ENCODE peak calls at places on chromosomes 4 and X, in seven cellular contexts. Q is GM23338; T is coronary artery; Y is tibial nerve; P is astrocyte of the spinal cord; H is lung; O is CD8-positive, alpha-beta T cell. K is an unnamed sample.

GRCh38 chrX:133294126-133294525 is 76.0 kb upstream of the TFDP3 start:
- DNase-seq in Y (no peak), H (no peak), T (no peak), Q (no peak), P (no peak), O (no peak), K (no peak)

GRCh38 chr4:17469931-17470674 is 41.8 kb downstream of the QDPR start:
- DNase-seq in Q (no peak), T (no peak), H (no peak), Y (no peak), O (no peak), P (no peak), K (no peak)

GRCh38 chr4:136012250-136012649 is 1520.0 kb downstream of the PCDH18 start:
- DNase-seq in H (no peak), Q (peak; percentile 15), P (peak; percentile 6), O (no peak), Y (no peak), T (no peak), K (no peak)

GRCh38 chrX:152821145-152821765 is 9.3 kb downstream of the CETN2 start:
- DNase-seq in Q (peak; percentile 74), P (no peak), T (no peak), O (no peak), H (no peak), Y (no peak), K (no peak)

GRCh38 chrX:70422886-70423336 is at the start of gene GDPD2:
- DNase-seq in O (no peak), H (no peak), Y (no peak), T (no peak), Q (peak; percentile 77), P (peak; percentile 29), K (no peak)

GRCh38 chr4:112189754-112190153 is 41.8 kb upstream of the AP1AR start:
- DNase-seq in P (no peak), Y (no peak), Q (peak; percentile 31), O (no peak), H (no peak), T (no peak), K (no peak)

GRCh38 chr4:148834804-148835598 is 392.8 kb upstream of the NR3C2 start:
- DNase-seq in Y (no peak), P (peak; percentile 36), O (no peak), Q (peak; percentile 18), T (no peak), H (peak; percentile 78), K (no peak)

GRCh38 chr4:85677286-85677685 is 202.3 kb downstream of the ARHGAP24 start:
- DNase-seq in Y (no peak), O (no peak), H (no peak), Q (no peak), P (no peak), T (no peak), K (no peak)

GRCh38 chrX:2692221-2693122 is 1.4 kb downstream of the CD99 start:
- DNase-seq in P (peak; percentile 62), O (no peak), T (no peak), Q (peak; percentile 50), H (no peak), Y (no peak), K (no peak)

GRCh38 chr4:125132281-125132680 is 182.5 kb upstream of the FAT4 start:
- DNase-seq in H (no peak), O (no peak), T (no peak), Y (no peak), P (no peak), Q (no peak), K (no peak)

GRCh38 chr4:75003979-75004378 is 71.1 kb downstream of the PARM1 start:
- DNase-seq in O (no peak), H (no peak), P (no peak), Q (no peak), T (no peak), Y (no peak), K (no peak)

GRCh38 chr4:147052361-147052760 is 106.7 kb upstream of the TTC29 start:
- DNase-seq in Q (no peak), Y (no peak), P (no peak), O (no peak), T (no peak), H (no peak), K (no peak)

GRCh38 chr4:99633772-99634171 is 23.9 kb downstream of the C4orf54 start:
- DNase-seq in Y (no peak), P (no peak), Q (no peak), T (no peak), O (no peak), H (no peak), K (no peak)

GRCh38 chr4:126630171-126630570 is 1002.6 kb upstream of the INTU start:
- DNase-seq in P (no peak), Y (no peak), O (no peak), H (no peak), Q (no peak), T (no peak), K (no peak)

GRCh38 chr4:113435893-113436292 is 325.6 kb downstream of the CAMK2D start:
- DNase-seq in O (no peak), T (no peak), P (peak; percentile 92), Q (peak; percentile 48), H (no peak), Y (peak; percentile 23), K (no peak)

GRCh38 chrX:149371984-149372383 is 133.1 kb downstream of the IDS start:
- DNase-seq in Y (no peak), Q (no peak), T (no peak), O (no peak), H (no peak), P (no peak), K (no peak)

GRCh38 chrX:101595739-101596419 is 21.9 kb downstream of the ARMCX6 start:
- DNase-seq in Q (peak; percentile 74), Y (no peak), P (peak; percentile 74), T (no peak), O (peak; percentile 13), H (peak; percentile 38), K (no peak)

GRCh38 chr4:171813195-171813955 is at the start of gene GALNTL6:
- DNase-seq in O (no peak), H (no peak), P (peak; percentile 10), T (no peak), Y (no peak), Q (peak; percentile 48), K (no peak)

GRCh38 chrX:1679238-1679637 is 64.4 kb downstream of the ASMT start:
- DNase-seq in Q (peak; percentile 31), T (no peak), P (peak; percentile 10), O (no peak), H (no peak), Y (no peak), K (peak; percentile 27)

GRCh38 chr4:101862595-101862994 is 72.1 kb downstream of the BANK1 start:
- DNase-seq in Q (no peak), H (no peak), O (no peak), Y (no peak), P (no peak), T (no peak), K (no peak)

DNA sequence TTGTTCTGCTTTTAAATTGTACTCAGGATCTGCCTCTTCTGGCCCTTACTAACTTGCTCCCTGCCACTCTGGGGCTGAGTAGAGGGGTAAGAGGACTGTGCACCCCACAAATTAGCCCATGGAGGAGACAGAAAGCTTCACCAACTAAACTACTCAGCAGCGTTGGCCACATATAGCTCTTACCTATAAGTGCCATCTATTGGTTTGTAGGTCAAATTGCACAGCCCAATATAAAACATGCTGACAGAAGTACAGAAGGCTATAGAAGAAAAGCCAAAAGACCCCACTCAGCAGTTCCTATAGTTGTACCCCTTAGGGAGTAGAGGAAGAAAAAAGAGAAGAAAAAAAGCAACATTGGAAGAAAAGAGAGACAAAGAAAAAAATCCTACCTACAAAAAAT is 341.2 kb upstream of the FMR1 start:
- DNase-seq in O (no peak), Y (no peak), H (no peak), P (no peak), Q (peak; percentile 1), T (no peak), K (no peak)
- TF ChIP-seq CTCF in O (no peak), Y (no peak), H (no peak), P (no peak), Q (peak; percentile 17), T (no peak), K (no peak)

DNA sequence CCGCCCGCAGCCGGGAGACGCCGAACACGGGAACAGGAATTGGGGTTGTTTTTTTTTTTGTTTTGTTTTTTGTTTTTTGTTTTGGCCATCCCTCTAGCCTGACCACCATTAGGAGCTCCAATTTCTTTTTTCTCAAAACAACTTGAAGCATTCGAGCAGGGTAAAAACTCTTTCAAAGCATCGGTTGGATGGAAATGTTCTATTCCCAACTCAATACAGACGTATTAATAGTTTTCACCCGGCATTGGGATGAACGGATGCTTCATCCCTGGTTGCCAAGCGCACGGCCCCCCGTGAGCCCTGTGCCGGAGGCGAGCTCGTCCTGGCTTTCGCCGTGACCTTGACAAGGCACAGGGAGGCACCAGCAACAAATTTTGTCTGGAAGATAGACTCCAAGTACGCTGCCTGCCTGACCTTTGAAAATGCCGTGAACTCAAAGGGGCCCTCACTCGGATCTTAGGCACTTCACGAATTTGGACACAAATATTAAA is 352 bp upstream of the MAP3K15 start:
- DNase-seq in Q (peak; percentile 25), P (no peak), H (no peak), Y (no peak), O (no peak), T (no peak), K (no peak)
- TF ChIP-seq CTCF in Q (no peak), P (peak; percentile 4), H (no peak), Y (no peak), O (no peak), T (no peak), K (no peak)

DNA sequence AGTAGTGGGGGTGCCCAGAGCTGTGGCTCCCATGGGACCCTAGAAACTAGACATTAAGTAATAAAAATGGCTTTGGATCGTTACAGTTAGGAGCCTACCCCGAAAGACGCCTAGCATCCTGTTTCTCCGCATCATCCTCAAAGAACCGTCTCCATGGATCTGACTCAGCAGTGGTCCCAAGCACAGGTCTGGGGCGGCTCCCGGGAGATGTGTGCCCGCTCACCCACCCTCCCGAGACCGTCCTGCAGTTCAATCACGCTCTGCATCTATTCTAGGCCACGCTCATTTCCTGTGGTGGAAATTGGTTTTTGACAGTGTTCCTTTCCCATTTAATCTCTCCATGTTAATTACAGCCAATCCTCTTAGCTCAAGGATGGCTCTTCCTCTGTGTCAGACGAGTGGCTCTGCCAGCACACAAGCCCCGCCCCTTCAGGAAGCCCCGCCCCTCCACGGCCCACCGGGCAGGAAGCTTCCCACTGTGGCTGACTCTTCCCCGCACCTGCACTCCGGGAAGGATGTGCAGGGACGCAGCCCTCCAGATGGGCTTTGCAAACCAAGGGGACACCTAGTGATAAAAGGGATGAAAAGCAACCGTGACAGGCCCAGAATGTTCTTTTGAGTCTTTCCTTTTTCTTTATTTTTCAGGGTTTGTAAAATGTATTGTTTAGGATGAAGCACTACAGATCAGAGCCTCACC is 34.5 kb upstream of the HELT start:
- DNase-seq in Y (peak; percentile 38), H (peak; percentile 52), Q (peak; percentile 83), P (peak; percentile 52), O (peak; percentile 55), T (no peak), K (no peak)
- TF ChIP-seq CTCF in Y (peak; percentile 14), H (no peak), Q (peak; percentile 54), P (peak; percentile 47), O (no peak), T (no peak), K (peak; percentile 51)

DNA sequence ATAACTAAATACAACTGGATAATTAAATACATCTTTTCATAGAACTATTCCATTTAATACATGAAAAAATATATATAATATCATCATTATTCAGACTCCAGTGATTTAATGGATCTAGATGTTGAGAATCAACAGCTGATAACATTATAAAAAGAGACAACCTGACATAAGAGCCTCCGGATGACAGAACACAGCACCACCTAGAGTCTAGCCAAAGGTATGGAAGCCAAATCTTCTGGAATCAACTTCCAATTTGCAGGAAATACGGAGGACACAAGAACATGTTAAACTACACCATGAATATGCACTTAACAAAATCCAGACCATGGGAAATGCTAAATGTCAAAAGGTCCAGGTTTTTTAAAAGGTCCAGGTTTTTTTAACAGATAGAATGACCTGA is 55.0 kb downstream of the LRBA start:
- DNase-seq in Q (peak; percentile 76), P (no peak), H (no peak), T (no peak), Y (no peak), O (no peak), K (no peak)
- TF ChIP-seq CTCF in Q (peak; percentile 64), P (peak; percentile 47), H (no peak), T (no peak), Y (no peak), O (no peak), K (peak; percentile 59)

K was measured in osteocyte.